ENCODE peak calls at places on chromosomes 11 and 22, in five cellular contexts. I is kidney epithelial cell, U is left lung, K is astrocyte, O is IMR-90. P is an unnamed sample.
A peak's percentile ranks its signal among the peaks of the same experiment; 100 is the strongest.

GRCh38 chr11:15336016-15336415 is 221.3 kb downstream of the INSC start:
- DNase-seq in I (no peak), U (no peak), K (no peak), O (no peak), P (no peak)

GRCh38 chr22:25644122-25644521 is 79.6 kb downstream of the GRK3 start:
- DNase-seq in I (no peak), U (no peak), K (peak; percentile 70), O (peak; percentile 6), P (no peak)

GRCh38 chr22:46592390-46592872 is 27.8 kb upstream of the GRAMD4 start:
- DNase-seq in I (peak; percentile 43), U (peak; percentile 80), K (peak; percentile 89), O (peak; percentile 71), P (no peak)

GRCh38 chr22:36853407-36854099 is 7.3 kb upstream of the NCF4 start:
- DNase-seq in I (no peak), U (peak; percentile 96), K (no peak), O (peak; percentile 25), P (no peak)

GRCh38 chr22:37806409-37807338 is 1.1 kb upstream of the GCAT start:
- DNase-seq in I (no peak), U (no peak), K (peak; percentile 31), O (peak; percentile 52), P (no peak)

GRCh38 chr11:34318111-34319037 is 39.4 kb downstream of the ABTB2 start:
- DNase-seq in I (no peak), U (no peak), K (peak; percentile 70), O (peak; percentile 58), P (no peak)

GRCh38 chr11:72831521-72832300 is 17.5 kb downstream of the ATG16L2 start:
- DNase-seq in I (no peak), U (peak; percentile 89), K (peak; percentile 39), O (peak; percentile 71), P (no peak)

GRCh38 chr11:116976941-116977570 is 121.2 kb downstream of the SIK3 start:
- DNase-seq in I (no peak), U (no peak), K (no peak), O (no peak), P (no peak)

GRCh38 chr11:132050081-132050480 is 679.7 kb downstream of the NTM start:
- DNase-seq in I (no peak), U (no peak), K (no peak), O (no peak), P (no peak)

GRCh38 chr11:65403607-65404121 is 17.2 kb downstream of the FRMD8 start:
- DNase-seq in I (no peak), U (peak; percentile 69), K (no peak), O (no peak), P (no peak)

GRCh38 chr11:106854429-106854828 is 163.8 kb downstream of the GUCY1A2 start:
- DNase-seq in I (no peak), U (peak; percentile 21), K (no peak), O (no peak), P (peak; percentile 59)

GRCh38 chr11:62556872-62557631 is 10.4 kb upstream of the AHNAK start:
- DNase-seq in I (no peak), U (peak; percentile 11), K (no peak), O (peak; percentile 11), P (no peak)

GRCh38 chr11:65891180-65892136 is 985 bp downstream of the CCDC85B start:
- DNase-seq in I (no peak), U (peak; percentile 90), K (no peak), O (no peak), P (no peak)

GRCh38 chr22:24758164-24758799 is 16.2 kb downstream of the PIWIL3 start:
- DNase-seq in I (no peak), U (no peak), K (peak; percentile 2), O (peak; percentile 60), P (no peak)

GRCh38 chr11:83064011-83064410 is 7.7 kb downstream of the RAB30 start:
- DNase-seq in I (no peak), U (no peak), K (no peak), O (no peak), P (no peak)

GRCh38 chr11:17979770-17980371 is 33.0 kb downstream of the SERGEF start:
- DNase-seq in I (no peak), U (no peak), K (no peak), O (peak; percentile 5), P (no peak)

GRCh38 chr11:116255234-116255953 is 517.4 kb downstream of the BUD13 start:
- DNase-seq in I (no peak), U (no peak), K (no peak), O (no peak), P (no peak)

GRCh38 chr11:396948-397548 is 3.0 kb downstream of the PKP3 start:
- DNase-seq in I (no peak), U (no peak), K (peak; percentile 52), O (peak; percentile 36), P (no peak)

GRCh38 chr22:44586337-44586990 is 88.4 kb upstream of the RTL6 start:
- DNase-seq in I (no peak), U (peak; percentile 55), K (no peak), O (no peak), P (peak; percentile 67)

GRCh38 chr11:109140857-109141515 is 281.0 kb upstream of the C11orf87 start:
- DNase-seq in I (no peak), U (peak; percentile 16), K (no peak), O (no peak), P (no peak)

GRCh38 chr22:27433585-27434190 is 367.9 kb downstream of the MN1 start:
- DNase-seq in I (no peak), U (no peak), K (peak; percentile 23), O (peak; percentile 19), P (no peak)

GRCh38 chr11:69667619-69668604 is 7.2 kb downstream of the LTO1 start:
- DNase-seq in I (no peak), U (no peak), K (no peak), O (no peak), P (no peak)

GRCh38 chr22:49997932-49998717 is 14.4 kb downstream of the IL17REL start:
- DNase-seq in I (no peak), U (peak; percentile 69), K (no peak), O (no peak), P (peak; percentile 84)

GRCh38 chr11:47950396-47950795 is 30.0 kb upstream of the PTPRJ start:
- DNase-seq in I (no peak), U (no peak), K (no peak), O (no peak), P (no peak)

GRCh38 chr11:130573767-130574166 is 125.3 kb downstream of the ADAMTS15 start:
- DNase-seq in I (no peak), U (no peak), K (no peak), O (no peak), P (no peak)

GRCh38 chr11:34183840-34184358 is 78.5 kb downstream of the NAT10 start:
- DNase-seq in I (no peak), U (no peak), K (no peak), O (no peak), P (no peak)

GRCh38 chr22:42922374-42923177 is 65.5 kb upstream of the ARFGAP3 start:
- DNase-seq in I (no peak), U (no peak), K (no peak), O (no peak), P (peak; percentile 40)

GRCh38 chr11:100709233-100709999 is 22.3 kb downstream of the ARHGAP42 start:
- DNase-seq in I (no peak), U (no peak), K (peak; percentile 49), O (peak; percentile 56), P (no peak)

GRCh38 chr11:76653674-76654309 is 16.8 kb downstream of the LRRC32 start:
- DNase-seq in I (no peak), U (no peak), K (peak; percentile 66), O (peak; percentile 95), P (peak; percentile 58)

DNA sequence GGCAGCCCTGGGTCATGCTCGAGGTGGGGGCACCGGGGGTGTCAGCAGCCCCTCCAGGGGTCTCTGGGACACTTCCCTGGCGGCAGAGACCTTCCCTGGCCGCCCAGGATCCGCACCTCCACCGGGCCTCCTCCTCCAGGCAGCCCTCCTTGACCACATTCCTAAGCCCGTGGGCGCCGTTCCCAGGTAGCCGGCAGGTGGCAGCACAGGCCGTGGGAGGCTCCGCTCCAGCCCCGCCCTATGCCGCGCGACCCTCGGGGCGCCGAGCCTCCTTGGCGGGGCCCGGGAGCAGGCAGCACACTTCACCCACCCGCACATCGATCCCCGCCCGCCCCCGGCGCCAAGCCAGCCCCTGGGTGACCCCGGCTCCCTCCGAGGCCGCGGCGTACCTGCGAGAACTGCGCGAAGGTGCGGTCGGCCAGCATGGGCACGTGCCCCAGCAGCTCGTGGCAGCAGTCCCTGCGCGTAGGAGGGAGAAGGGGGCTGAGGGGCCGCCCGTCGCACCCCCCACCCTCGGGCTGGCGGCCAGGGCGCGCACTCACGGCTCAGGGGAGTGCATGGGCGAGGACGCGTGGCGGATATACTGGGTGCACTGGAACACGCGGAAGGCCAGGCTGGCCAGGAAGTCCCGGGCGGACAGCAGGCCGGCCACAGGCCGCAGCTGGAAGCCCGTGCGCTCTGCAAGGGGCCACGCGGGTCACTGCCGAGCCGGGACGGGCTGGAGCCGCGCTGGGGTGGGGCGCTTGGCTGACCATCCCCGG is 5.3 kb upstream of the INS start:
- DNase-seq in I (no peak), U (no peak), K (no peak), O (no peak), P (no peak)
- TF ChIP-seq CTCF in I (peak; percentile 62), U (peak; percentile 66), K (peak; percentile 23), O (peak; percentile 47), P (peak; percentile 73)

GRCh38 chr11:121446752-121447156 is 5.4 kb upstream of the SORL1 start:
- DNase-seq in I (no peak), U (no peak), K (peak; percentile 9), O (peak; percentile 73), P (no peak)
- TF ChIP-seq CTCF in I (peak; percentile 16), U (no peak), K (peak; percentile 18), O (peak; percentile 32), P (peak; percentile 72)

GRCh38 chr11:27596802-27597201 is 90.2 kb upstream of the LIN7C start:
- DNase-seq in I (no peak), U (no peak), K (no peak), O (no peak), P (no peak)
- TF ChIP-seq CTCF in I (no peak), U (no peak), K (no peak), O (no peak), P (no peak)

GRCh38 chr11:11471196-11471595 is 118.1 kb upstream of the CSNK2A3 start:
- DNase-seq in I (peak; percentile 18), U (no peak), K (no peak), O (no peak), P (no peak)

GRCh38 chr11:11476499-11476898 is 123.4 kb upstream of the CSNK2A3 start:
- DNase-seq in I (no peak), U (no peak), K (no peak), O (no peak), P (no peak)

GRCh38 chr11:11467278-11467677 is 114.2 kb upstream of the CSNK2A3 start:
- DNase-seq in I (no peak), U (no peak), K (no peak), O (no peak), P (no peak)

GRCh38 chr11:11468919-11469318 is 115.9 kb upstream of the CSNK2A3 start:
- DNase-seq in I (no peak), U (no peak), K (peak; percentile 8), O (peak; percentile 62), P (no peak)

DNA sequence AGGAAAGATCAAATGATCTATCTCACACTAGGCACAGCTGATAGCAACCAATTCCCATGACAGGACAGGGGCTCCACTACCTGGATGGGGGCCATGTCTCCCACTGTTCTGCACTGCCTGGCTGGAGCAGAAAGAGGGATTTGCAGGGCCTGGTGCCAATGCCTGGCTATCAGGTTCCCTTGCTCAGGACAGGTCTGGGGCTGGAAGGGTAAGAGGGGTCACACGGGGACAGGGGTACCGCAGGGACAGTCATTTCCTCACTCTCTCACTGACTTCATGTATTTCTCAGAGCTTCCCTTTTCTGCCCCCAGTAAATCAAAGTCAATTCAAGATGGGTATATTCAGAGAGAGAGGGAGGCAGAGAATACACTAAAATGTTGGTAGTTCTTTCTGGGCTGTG is 119.0 kb upstream of the CSNK2A3 start:
- DNase-seq in I (no peak), U (no peak), K (no peak), O (no peak), P (no peak)
- TF ChIP-seq CTCF in I (no peak), U (no peak), K (no peak), O (no peak), P (no peak)

P was measured in chondrocyte.